ENCODE peak calls at places on chromosomes 6 and 20, in five cellular contexts. O, K, H, J and I are unnamed samples.

GRCh38 chr6:168377481-168377850 is 57.9 kb upstream of the DACT2 start:
- DNase-seq in O (no peak), K (no peak), H (no peak), J (peak; percentile 85), I (no peak)

GRCh38 chr6:104640141-104640700 is 219.5 kb downstream of the HACE1 start:
- DNase-seq in O (no peak), K (no peak), H (no peak), J (no peak), I (no peak)

GRCh38 chr20:33660035-33660684 is 2.0 kb upstream of the C20orf144 start:
- DNase-seq in O (no peak), K (peak; percentile 63), H (no peak), J (no peak), I (no peak)

GRCh38 chr6:89145461-89145961 is 344 bp upstream of the PM20D2 start:
- DNase-seq in O (no peak), K (no peak), H (peak; percentile 28), J (no peak), I (peak; percentile 11)

GRCh38 chr6:73802366-73802765 is 106.4 kb downstream of the CD109 start:
- DNase-seq in O (no peak), K (no peak), H (peak; percentile 39), J (no peak), I (no peak)

GRCh38 chr20:25052255-25053206 is 5.4 kb downstream of the ACSS1 start:
- DNase-seq in O (no peak), K (peak; percentile 85), H (peak; percentile 45), J (peak; percentile 35), I (no peak)

GRCh38 chr20:4867036-4867435 is 134.3 kb downstream of the SLC23A2 start:
- DNase-seq in O (no peak), K (no peak), H (no peak), J (no peak), I (no peak)

GRCh38 chr20:57749861-57750260 is 40.0 kb upstream of the PMEPA1 start:
- DNase-seq in O (no peak), K (no peak), H (no peak), J (no peak), I (no peak)

GRCh38 chr6:72350256-72350875 is 271.5 kb upstream of the KCNQ5 start:
- DNase-seq in O (no peak), K (no peak), H (no peak), J (no peak), I (no peak)

GRCh38 chr6:108432792-108433191 is 127.9 kb upstream of the FOXO3 start:
- DNase-seq in O (no peak), K (no peak), H (no peak), J (no peak), I (no peak)

GRCh38 chr20:2610326-2610725 is 42.1 kb upstream of the NOP56 start:
- DNase-seq in O (no peak), K (no peak), H (no peak), J (no peak), I (no peak)

GRCh38 chr6:31293343-31293742 is 21.5 kb upstream of the HLA-C start:
- DNase-seq in O (no peak), K (no peak), H (peak; percentile 30), J (no peak), I (no peak)

GRCh38 chr6:11473008-11473740 is 64.4 kb upstream of the TMEM170B start:
- DNase-seq in O (no peak), K (no peak), H (no peak), J (no peak), I (no peak)

GRCh38 chr6:132298344-132298949 is 102.8 kb downstream of the MOXD1 start:
- DNase-seq in O (no peak), K (no peak), H (peak; percentile 35), J (no peak), I (peak; percentile 14)

GRCh38 chr6:55918639-55919038 is 43.2 kb upstream of the BMP5 start:
- DNase-seq in O (no peak), K (peak; percentile 84), H (peak; percentile 77), J (no peak), I (no peak)

GRCh38 chr6:125804264-125804663 is 13.5 kb downstream of the NCOA7 start:
- DNase-seq in O (no peak), K (no peak), H (no peak), J (no peak), I (no peak)

GRCh38 chr6:32081168-32081624 is 27.9 kb downstream of the TNXB start:
- DNase-seq in O (no peak), K (peak; percentile 99), H (peak; percentile 89), J (peak; percentile 88), I (no peak)

GRCh38 chr20:34579936-34580587 is 21.5 kb downstream of the MAP1LC3A start:
- DNase-seq in O (no peak), K (no peak), H (peak; percentile 52), J (no peak), I (no peak)

GRCh38 chr6:78062993-78063392 is 410.2 kb downstream of the MEI4 start:
- DNase-seq in O (no peak), K (no peak), H (no peak), J (no peak), I (no peak)

GRCh38 chr6:4776493-4776966 is 326 bp downstream of the CDYL start:
- DNase-seq in O (peak; percentile 40), K (no peak), H (no peak), J (no peak), I (peak; percentile 19)

GRCh38 chr6:170080828-170081368 is 210.0 kb downstream of the DLL1 start:
- DNase-seq in O (no peak), K (peak; percentile 81), H (no peak), J (peak; percentile 81), I (peak; percentile 45)

GRCh38 chr20:11047559-11047958 is 373.8 kb upstream of the JAG1 start:
- DNase-seq in O (no peak), K (no peak), H (peak; percentile 82), J (no peak), I (no peak)

GRCh38 chr6:163688971-163689370 is 274.5 kb downstream of the QKI start:
- DNase-seq in O (no peak), K (no peak), H (peak; percentile 17), J (no peak), I (no peak)

GRCh38 chr20:37346526-37347346 is 796 bp downstream of the SRC start:
- DNase-seq in O (no peak), K (peak; percentile 89), H (no peak), J (no peak), I (no peak)

GRCh38 chr20:21272279-21272678 is 30.9 kb upstream of the XRN2 start:
- DNase-seq in O (no peak), K (peak; percentile 66), H (peak; percentile 64), J (no peak), I (no peak)

DNA sequence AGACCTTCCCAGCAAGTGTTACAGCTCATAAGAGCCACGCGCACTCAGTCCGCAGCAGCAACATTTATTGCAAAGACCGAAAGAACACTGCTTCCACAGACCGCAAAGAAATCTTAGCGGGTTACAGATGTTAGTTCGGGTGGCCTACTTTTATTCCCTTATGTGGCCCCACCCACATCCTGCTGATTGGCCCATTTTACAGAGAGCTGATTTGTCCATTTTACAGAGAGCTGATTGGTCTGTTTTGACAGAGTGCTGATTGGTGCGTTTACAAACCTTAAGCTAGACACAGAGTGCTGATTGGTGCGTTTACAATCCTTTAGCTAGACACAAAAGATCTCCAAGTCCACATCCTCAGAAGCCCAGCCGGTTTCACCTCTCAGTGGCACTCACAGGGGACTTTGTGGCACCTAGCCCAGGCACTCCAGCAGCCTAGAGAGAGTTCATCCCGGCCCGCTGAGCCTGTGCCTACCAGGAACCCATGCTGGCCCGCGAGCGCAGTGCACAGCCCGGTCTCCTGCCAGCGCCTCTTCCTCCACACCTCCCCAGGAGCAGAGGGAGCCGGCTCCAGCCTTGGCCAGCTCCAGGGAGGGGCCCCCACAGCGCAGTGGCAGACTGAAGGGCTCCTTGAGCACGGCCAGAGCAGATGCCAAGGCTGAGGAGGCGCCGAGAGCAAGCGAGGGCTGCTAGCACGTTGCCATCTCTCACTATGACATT is 244.3 kb upstream of the TSHZ2 start:
- DNase-seq in O (no peak), K (no peak), H (no peak), J (no peak), I (no peak)
- H3K4me1 ChIP-seq in O (no peaks in the 10 kb centered on the region), K (no peaks in the 10 kb centered on the region), H (no peaks in the 10 kb centered on the region), J (no peaks in the 10 kb centered on the region), I (no peaks in the 10 kb centered on the region)

GRCh38 chr6:151014404-151015150 is 149.1 kb downstream of the MTHFD1L start:
- DNase-seq in O (peak; percentile 31), K (peak; percentile 85), H (peak; percentile 49), J (peak; percentile 74), I (peak; percentile 67)

GRCh38 chr6:151010111-151010510 is 144.6 kb downstream of the MTHFD1L start:
- DNase-seq in O (no peak), K (no peak), H (no peak), J (no peak), I (no peak)

GRCh38 chr6:151015320-151015719 is 149.8 kb downstream of the MTHFD1L start:
- DNase-seq in O (no peak), K (peak; percentile 14), H (no peak), J (no peak), I (no peak)

GRCh38 chr6:151009576-151009975 is 144.1 kb downstream of the MTHFD1L start:
- DNase-seq in O (no peak), K (no peak), H (no peak), J (no peak), I (no peak)

GRCh38 chr6:151012321-151013294 is 147.1 kb downstream of the MTHFD1L start:
- DNase-seq in O (no peak), K (no peak), H (peak; percentile 61), J (no peak), I (no peak)
- H3K36me3 ChIP-seq in O (no peaks in the 10 kb centered on the region), K (peaks cover 31% of the 10 kb centered on the region), H (peaks cover 4% of the 10 kb centered on the region), J (no peaks in the 10 kb centered on the region), I (no peaks in the 10 kb centered on the region)

GRCh38 chr6:27452496-27452897 is 20.4 kb downstream of the ZNF184 start:
- DNase-seq in O (no peak), K (no peak), H (peak; percentile 11), J (no peak), I (no peak)
- H3K9me3 ChIP-seq in O (peaks cover 97% of the 10 kb centered on the region), K (peaks cover 55% of the 10 kb centered on the region), H (peaks cover 8% of the 10 kb centered on the region), J (peaks cover 90% of the 10 kb centered on the region), I (peaks cover 65% of the 10 kb centered on the region)

GRCh38 chr6:46411798-46412197 is 79.5 kb downstream of the RCAN2 start:
- DNase-seq in O (no peak), K (no peak), H (no peak), J (no peak), I (no peak)

GRCh38 chr6:46407785-46408530 is 83.3 kb downstream of the RCAN2 start:
- DNase-seq in O (no peak), K (no peak), H (no peak), J (no peak), I (no peak)

GRCh38 chr6:46412662-46413061 is 78.6 kb downstream of the RCAN2 start:
- DNase-seq in O (no peak), K (no peak), H (no peak), J (no peak), I (no peak)

GRCh38 chr6:46410330-46410953 is 80.8 kb downstream of the RCAN2 start:
- DNase-seq in O (peak; percentile 11), K (no peak), H (peak; percentile 38), J (no peak), I (no peak)

GRCh38 chr6:46407246-46407645 is 84.0 kb downstream of the RCAN2 start:
- DNase-seq in O (no peak), K (no peak), H (no peak), J (no peak), I (no peak)
- H3K4me1 ChIP-seq in O (no peaks in the 10 kb centered on the region), K (no peaks in the 10 kb centered on the region), H (no peaks in the 10 kb centered on the region), J (peaks cover 19% of the 10 kb centered on the region), I (no peaks in the 10 kb centered on the region)